ENCODE peak calls at places on chromosomes 1 and 21, in six cellular contexts. E is adrenal gland, X is stomach, Y is body of pancreas, C is tibial nerve, V is A549. O is an unnamed sample.
A peak's percentile ranks its signal among the peaks of the same experiment; 100 is the strongest.

GRCh38 chr21:34576043-34576466 is 38.9 kb downstream of the RCAN1 start:
- DNase-seq in Y (no peak), C (no peak), X (no peak), V (no peak), E (no peak), O (no peak)

GRCh38 chr1:154696001-154696400 is 88.0 kb upstream of the ADAR start:
- DNase-seq in C (no peak), E (no peak), V (no peak), X (no peak), Y (no peak), O (no peak)

GRCh38 chr1:37485902-37486679 is 11.7 kb downstream of the ZC3H12A start:
- DNase-seq in V (peak; percentile 19), C (no peak), E (peak; percentile 38), Y (no peak), X (peak; percentile 39), O (no peak)

GRCh38 chr1:218942421-218942820 is 231.3 kb upstream of the LYPLAL1 start:
- DNase-seq in E (no peak), V (no peak), X (no peak), Y (no peak), C (no peak), O (no peak)

GRCh38 chr1:37391181-37391949 is 83.0 kb upstream of the ZC3H12A start:
- DNase-seq in C (no peak), V (peak; percentile 16), X (no peak), E (no peak), Y (no peak), O (no peak)

GRCh38 chr1:6955357-6956154 is 170.3 kb downstream of the CAMTA1 start:
- DNase-seq in X (no peak), E (no peak), V (no peak), Y (no peak), C (no peak), O (no peak)

GRCh38 chr1:202811296-202812175 is 782 bp downstream of the PCAT6 start:
- DNase-seq in Y (peak; percentile 31), X (no peak), E (peak; percentile 42), V (peak; percentile 14), C (no peak), O (no peak)

GRCh38 chr1:204894031-204894430 is 23.4 kb downstream of the NFASC start:
- DNase-seq in Y (no peak), X (no peak), V (no peak), C (no peak), E (no peak), O (no peak)

GRCh38 chr1:151106891-151107290 is 36.3 kb downstream of the GABPB2 start:
- DNase-seq in E (no peak), V (no peak), Y (no peak), X (no peak), C (no peak), O (no peak)

GRCh38 chr1:12368646-12369045 is 138.8 kb downstream of the VPS13D start:
- DNase-seq in C (no peak), V (no peak), Y (no peak), X (no peak), E (no peak), O (no peak)

GRCh38 chr1:25702101-25702775 is 85.6 kb downstream of the MAN1C1 start:
- DNase-seq in C (no peak), X (no peak), Y (no peak), V (no peak), E (no peak), O (no peak)

GRCh38 chr1:205374205-205375078 is 17.7 kb upstream of the KLHDC8A start:
- DNase-seq in E (no peak), Y (no peak), C (no peak), X (no peak), V (peak; percentile 48), O (no peak)

DNA sequence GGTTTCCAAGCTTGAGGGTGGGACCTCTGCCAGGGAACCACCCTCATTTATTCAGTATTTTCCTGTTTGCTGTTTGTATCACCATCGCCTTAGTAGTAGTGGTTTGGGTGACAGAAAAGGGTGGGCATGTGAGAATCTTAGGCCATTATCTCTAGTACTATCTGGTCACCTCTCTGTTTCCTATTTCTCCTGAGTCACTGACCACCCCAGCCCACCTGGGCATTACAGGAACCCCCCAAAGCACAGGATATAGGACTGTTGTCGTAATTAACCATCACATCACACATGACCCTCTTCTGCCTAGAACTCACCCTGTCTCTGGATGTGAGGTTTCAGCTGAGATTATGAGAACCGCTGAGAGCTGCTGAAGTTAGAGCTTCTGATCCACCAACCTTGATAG is 60.4 kb downstream of the IL23R start:
- DNase-seq in V (no peak), X (no peak), E (no peak), Y (no peak), C (no peak), O (no peak)
- TF ChIP-seq CTCF in V (no peak), X (no peak), E (no peak), Y (no peak), C (no peak), O (no peak)

GRCh38 chr1:23366598-23366997 is 3.0 kb downstream of the ZNF436 start:
- DNase-seq in Y (no peak), V (no peak), E (no peak), C (no peak), X (no peak), O (no peak)

GRCh38 chr1:23368562-23369334 is 888 bp downstream of the ZNF436 start:
- DNase-seq in C (peak; percentile 88), X (peak; percentile 92), Y (peak; percentile 93), E (peak; percentile 88), V (peak; percentile 86), O (peak; percentile 58)

GRCh38 chr1:23369335-23370013 is at the start of gene ZNF436:
- DNase-seq in C (peak; percentile 89), X (peak; percentile 77), Y (peak; percentile 82), V (peak; percentile 25), E (peak; percentile 88), O (no peak)

GRCh38 chr1:23367451-23367790 is 2.2 kb downstream of the ZNF436 start:
- DNase-seq in X (no peak), C (no peak), E (no peak), V (peak; percentile 15), Y (no peak), O (no peak)

DNA sequence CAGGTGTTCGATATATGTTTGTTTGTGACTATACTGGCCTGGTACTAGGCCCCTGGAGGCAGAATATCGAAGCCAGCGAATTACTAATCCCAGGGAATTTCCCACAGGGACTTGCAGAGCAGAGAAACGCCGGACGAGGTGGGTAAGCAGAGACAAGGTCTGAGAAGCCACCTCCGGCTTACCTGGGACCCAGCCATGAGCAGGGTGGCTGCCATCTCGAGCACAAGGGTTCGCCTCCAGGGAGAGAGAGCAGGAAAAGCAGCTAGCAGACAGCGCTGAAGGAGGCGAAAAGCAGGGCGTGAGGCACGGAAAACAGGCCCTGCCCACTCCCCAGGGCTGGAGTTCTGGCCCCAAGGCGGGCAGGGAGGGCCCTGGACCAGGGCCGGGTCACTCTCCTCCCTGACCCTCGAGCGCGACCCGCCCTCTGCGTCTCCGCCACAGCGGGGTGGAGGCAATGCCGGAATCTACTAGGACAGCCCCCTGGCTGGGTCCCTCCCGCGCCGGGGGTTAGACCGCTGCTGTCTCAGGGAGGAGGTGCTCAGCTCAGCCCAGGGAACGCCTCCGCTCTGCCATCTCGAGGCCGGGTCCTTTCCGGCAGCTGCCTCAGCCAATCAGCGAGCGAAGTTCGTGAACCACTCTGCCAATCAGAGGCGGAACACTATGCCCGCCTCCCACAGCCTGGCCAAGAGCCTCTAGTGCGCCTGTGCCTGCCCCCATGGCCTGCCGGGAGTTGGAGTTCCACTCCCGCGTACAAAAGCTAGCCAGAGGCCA is 1.7 kb downstream of the ZNF436 start:
- DNase-seq in Y (peak; percentile 99), V (peak; percentile 98), X (peak; percentile 98), E (peak; percentile 98), C (peak; percentile 97), O (peak; percentile 94)
- TF ChIP-seq POLR2A in Y (peak; percentile 83), V (peak; percentile 40), X (no peak), E (peak; percentile 88), C (peak; percentile 57), O (peak; percentile 89)

DNA sequence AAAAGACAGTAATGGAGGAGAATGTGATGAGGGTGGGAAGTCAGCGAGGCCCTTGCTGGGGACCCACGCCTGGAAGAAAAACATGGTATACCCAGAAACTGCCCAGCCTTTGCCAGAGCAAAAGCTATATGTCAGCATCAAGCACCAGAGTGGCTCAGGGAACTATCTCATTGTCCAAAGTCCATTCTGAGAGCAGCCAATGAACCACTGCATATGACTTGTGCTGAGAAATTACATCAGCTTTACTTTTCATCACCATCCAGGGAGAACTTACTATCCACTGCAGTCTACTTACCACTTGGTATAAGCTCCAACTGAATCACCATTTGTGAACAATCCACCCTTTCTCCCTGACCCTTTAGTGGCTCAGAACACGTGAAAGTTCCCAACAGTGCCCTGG is 148.1 kb downstream of the TTLL7 start:
- DNase-seq in X (no peak), C (no peak), V (no peak), Y (no peak), E (no peak), O (no peak)
- H3K27ac ChIP-seq in X (peak overlapping the region; percentile 72), C (no peak overlapping the region), V (no peak overlapping the region), Y (no peak overlapping the region), E (no peak overlapping the region), O (no peak overlapping the region)

GRCh38 chr1:175744833-175745232 is 1.4 kb upstream of the TNR start:
- DNase-seq in E (no peak), Y (no peak), X (no peak), C (no peak), V (no peak), O (no peak)
- TF ChIP-seq CTCF in E (peak; percentile 36), Y (peak; percentile 6), X (no peak), C (no peak), V (peak; percentile 31), O (no peak)

DNA sequence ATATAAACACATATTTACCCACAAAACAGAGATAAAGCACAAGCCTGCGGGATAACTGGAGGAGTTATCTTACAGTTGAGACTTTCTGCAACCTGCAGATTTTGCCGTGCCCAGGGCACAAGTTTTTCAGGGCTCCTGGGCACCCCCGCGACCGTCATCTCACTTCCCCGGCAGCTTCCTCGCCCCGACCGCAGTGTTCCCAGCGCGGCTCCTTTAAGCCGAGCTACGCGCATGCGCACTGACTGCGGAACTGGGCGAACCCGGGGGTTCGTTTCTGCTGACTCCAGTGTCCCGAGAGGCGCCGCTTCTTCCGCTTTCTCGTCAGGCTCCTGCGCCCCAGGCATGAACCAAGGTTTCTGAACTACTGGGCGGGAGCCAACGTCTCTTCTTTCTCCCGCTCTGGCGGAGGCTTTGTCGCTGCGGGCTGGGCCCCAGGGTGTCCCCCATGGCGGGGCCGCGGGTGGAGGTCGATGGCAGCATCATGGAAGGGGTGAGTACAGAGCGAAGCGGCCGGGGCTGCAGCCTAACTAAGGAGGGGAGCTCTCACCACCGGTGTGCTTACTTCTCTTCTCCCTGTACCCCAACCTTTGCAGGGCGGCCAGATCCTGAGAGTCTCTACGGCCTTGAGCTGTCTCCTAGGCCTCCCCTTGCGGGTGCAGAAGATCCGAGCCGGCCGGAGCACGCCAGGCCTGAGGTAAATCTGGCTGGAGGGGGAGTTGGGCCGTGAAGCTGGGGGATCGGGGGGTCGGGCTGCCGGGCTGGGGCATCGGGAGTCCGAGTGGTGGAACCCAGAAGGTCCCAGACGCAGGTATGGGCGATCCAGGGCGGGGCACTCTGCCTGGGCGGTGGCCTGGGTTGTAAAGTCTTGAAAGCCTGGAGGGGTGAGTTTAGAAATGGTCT is at the start of gene RTCA:
- DNase-seq in E (peak; percentile 95), X (peak; percentile 98), V (peak; percentile 89), Y (peak; percentile 97), C (peak; percentile 95), O (peak; percentile 79)
- TF ChIP-seq POLR2A in E (peak; percentile 87), X (no peak), V (peak; percentile 72), Y (peak; percentile 77), C (peak; percentile 34), O (peak; percentile 73)

O was measured in esophagus squamous epithelium.